ENCODE peak calls at places on chromosomes 4 and X, in seven cellular contexts. K, O, E, R, S, G and V are unnamed samples.
A peak's percentile ranks its signal among the peaks of the same experiment; 100 is the strongest.

GRCh38 chr4:181564616-181565015 is 678.6 kb upstream of the TENM3 start:
- DNase-seq in R (no peak), E (no peak), S (no peak), G (no peak), K (no peak), O (no peak), V (no peak)

GRCh38 chr4:77193511-77194236 is 36.7 kb downstream of the CCNG2 start:
- DNase-seq in R (peak; percentile 91), E (peak; percentile 40), O (peak; percentile 28), S (peak; percentile 52), G (no peak), K (no peak), V (no peak)

GRCh38 chr4:62271107-62271506 is 1071.0 kb downstream of the ADGRL3 start:
- DNase-seq in G (no peak), E (no peak), S (no peak), R (no peak), K (no peak), O (no peak), V (no peak)

GRCh38 chrX:107970073-107970472 is 12.1 kb downstream of the TEX13B start:
- DNase-seq in R (no peak), S (no peak), G (no peak), E (no peak), K (no peak), O (no peak), V (no peak)

GRCh38 chr4:7513731-7514130 is 79.0 kb upstream of the PSAPL1 start:
- DNase-seq in R (no peak), K (peak; percentile 4), O (no peak), G (peak; percentile 84), E (no peak), S (no peak), V (peak; percentile 80)

GRCh38 chr4:62709618-62710252 is 1509.6 kb downstream of the ADGRL3 start:
- DNase-seq in O (no peak), S (no peak), K (no peak), R (no peak), G (peak; percentile 28), E (no peak), V (no peak)

GRCh38 chr4:26573389-26573794 is 10.5 kb upstream of the TBC1D19 start:
- DNase-seq in R (no peak), K (no peak), G (no peak), E (no peak), S (no peak), O (no peak), V (peak; percentile 8)

GRCh38 chr4:692771-693554 is 4.0 kb upstream of the SLC49A3 start:
- DNase-seq in O (no peak), S (no peak), G (no peak), R (peak; percentile 43), K (no peak), E (no peak), V (no peak)

GRCh38 chrX:133985164-133986007 is at the start of gene GPC3:
- DNase-seq in O (no peak), R (peak; percentile 83), G (no peak), S (peak; percentile 10), E (peak; percentile 4), K (no peak), V (peak; percentile 78)

GRCh38 chr4:55186123-55186522 is 60.7 kb upstream of the KDR start:
- DNase-seq in S (no peak), E (no peak), R (no peak), K (no peak), O (no peak), G (no peak), V (no peak)

GRCh38 chr4:44961001-44961755 is 234.8 kb upstream of the GNPDA2 start:
- DNase-seq in K (no peak), O (no peak), S (no peak), R (no peak), E (no peak), G (no peak), V (no peak)

GRCh38 chr4:684611-685010 is 4.3 kb downstream of the SLC49A3 start:
- DNase-seq in E (no peak), G (no peak), S (no peak), K (no peak), R (peak; percentile 33), O (no peak), V (peak; percentile 5)

GRCh38 chrX:28188526-28188925 is 207.3 kb upstream of the DCAF8L1 start:
- DNase-seq in E (no peak), S (no peak), R (no peak), K (no peak), O (no peak), G (peak; percentile 41), V (no peak)

GRCh38 chrX:139203681-139204575 is 326.6 kb upstream of the F9 start:
- DNase-seq in O (no peak), E (no peak), G (no peak), K (no peak), S (no peak), R (no peak), V (peak; percentile 38)

GRCh38 chrX:13051529-13052172 is 7.2 kb upstream of the FAM9C start:
- DNase-seq in S (no peak), E (no peak), O (no peak), K (no peak), G (peak; percentile 27), R (no peak), V (no peak)

GRCh38 chrX:151801980-151802379 is 67.4 kb downstream of the CNGA2 start:
- DNase-seq in K (no peak), G (no peak), E (no peak), S (no peak), R (no peak), O (no peak), V (peak; percentile 3)

GRCh38 chr4:150381671-150382427 is 200.1 kb upstream of the MAB21L2 start:
- DNase-seq in E (no peak), G (no peak), O (no peak), S (no peak), R (no peak), K (peak; percentile 36), V (no peak)

GRCh38 chrX:137233478-137233877 is 199.7 kb upstream of the GPR101 start:
- DNase-seq in K (no peak), E (no peak), R (no peak), G (no peak), S (no peak), O (no peak), V (no peak)

GRCh38 chr4:156953951-156954350 is 17.6 kb downstream of the PDGFC start:
- DNase-seq in O (no peak), R (no peak), G (no peak), K (no peak), E (no peak), S (no peak), V (no peak)

GRCh38 chr4:145437466-145437865 is 44.2 kb upstream of the SMAD1 start:
- DNase-seq in R (no peak), E (no peak), O (no peak), G (no peak), S (no peak), K (no peak), V (no peak)

GRCh38 chrX:39491548-39492297 is 606.0 kb downstream of the BCOR start:
- DNase-seq in E (no peak), R (no peak), G (no peak), O (no peak), S (peak; percentile 18), K (no peak), V (no peak)